ENCODE peak calls at places on chromosomes 11 and 22, in six cellular contexts. B, E, P, R, Y and J are unnamed samples.

GRCh38 chr22:43823353-43823908 is 11.3 kb upstream of the EFCAB6 start:
- DNase-seq in E (no peak), Y (no peak), B (no peak), R (peak), P (no peak), J (no peak)

GRCh38 chr11:122523841-122524531 is 131.5 kb upstream of the UBASH3B start:
- DNase-seq in R (no peak), P (peak), E (peak), Y (no peak), B (no peak), J (no peak)

GRCh38 chr11:67999201-67999629 is 4.7 kb downstream of the UNC93B1 start:
- DNase-seq in B (no peak), P (no peak), E (no peak), Y (no peak), R (no peak), J (no peak)

GRCh38 chr22:39808087-39808486 is 85.5 kb downstream of the ENTHD1 start:
- DNase-seq in Y (peak), E (no peak), R (no peak), B (no peak), P (peak), J (no peak)

GRCh38 chr11:84906995-84907394 is 720.1 kb downstream of the DLG2 start:
- DNase-seq in Y (no peak), E (no peak), R (no peak), B (no peak), P (peak), J (no peak)

GRCh38 chr11:129620705-129621104 is 194.9 kb upstream of the TMEM45B start:
- DNase-seq in B (no peak), R (no peak), P (peak), Y (no peak), E (no peak), J (no peak)

GRCh38 chr11:122851366-122852011 is 13.2 kb downstream of the CRTAM start:
- DNase-seq in R (no peak), P (no peak), E (no peak), Y (peak), B (no peak), J (no peak)

GRCh38 chr22:42317691-42318547 is 47.5 kb upstream of the TCF20 start:
- DNase-seq in P (no peak), Y (no peak), R (no peak), E (no peak), B (no peak), J (no peak)

GRCh38 chr11:109426442-109426841 is 4.5 kb downstream of the C11orf87 start:
- DNase-seq in R (no peak), Y (peak), E (no peak), B (no peak), P (peak), J (no peak)

GRCh38 chr11:65425105-65425970 is 2.7 kb downstream of the NEAT1 start:
- DNase-seq in Y (peak), E (no peak), P (peak), B (no peak), R (peak), J (peak)

GRCh38 chr11:11400635-11401232 is 47.7 kb upstream of the CSNK2A3 start:
- DNase-seq in E (no peak), R (no peak), P (no peak), Y (peak), B (no peak), J (no peak)

GRCh38 chr11:120001161-120002135 is 136.5 kb downstream of the TRIM29 start:
- DNase-seq in E (no peak), Y (no peak), P (no peak), B (no peak), R (no peak), J (no peak)

GRCh38 chr22:46754110-46754799 is 8.2 kb upstream of the TBC1D22A start:
- DNase-seq in R (peak), B (peak), E (no peak), Y (no peak), P (peak), J (no peak)

GRCh38 chr22:27405672-27406388 is 395.7 kb downstream of the MN1 start:
- DNase-seq in R (peak), E (peak), Y (peak), P (peak), B (peak), J (no peak)

GRCh38 chr11:76628408-76628947 is 42.1 kb downstream of the LRRC32 start:
- DNase-seq in R (no peak), P (no peak), E (no peak), Y (no peak), B (no peak), J (no peak)

GRCh38 chr11:10302744-10303557 is 1.9 kb upstream of the ADM start:
- DNase-seq in P (peak), Y (peak), E (peak), R (peak), B (peak), J (peak)

GRCh38 chr11:111917788-111918187 is 925 bp upstream of the C11orf52 start:
- DNase-seq in E (no peak), P (no peak), R (no peak), Y (no peak), B (no peak), J (no peak)

GRCh38 chr11:94131363-94132115 is 2.9 kb downstream of the PANX1 start:
- DNase-seq in R (peak), Y (no peak), P (peak), B (peak), E (no peak), J (no peak)
- H3K27ac ChIP-seq in R (no peak), Y (no peak), P (peak), B (peak), E (no peak), J (no peak)

DNA sequence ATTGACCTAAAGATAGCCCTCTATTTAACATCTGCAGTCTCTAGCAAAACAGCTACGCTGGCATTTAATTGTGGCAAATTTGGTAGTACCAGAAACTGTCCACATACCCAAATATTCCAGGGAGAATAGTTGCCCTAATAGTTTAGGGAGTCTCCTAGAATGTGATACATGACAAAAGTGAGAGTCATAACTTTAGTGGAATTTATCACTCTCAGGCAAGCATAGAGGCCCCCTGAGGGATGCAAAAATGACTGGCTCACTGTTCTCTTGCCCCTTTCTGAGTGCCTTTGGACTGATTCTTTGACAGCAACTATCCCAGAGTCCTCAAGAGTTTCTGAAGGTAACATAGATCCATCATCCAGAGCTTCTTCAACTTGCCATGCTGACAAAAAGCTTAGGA is 2.3 kb upstream of the OR51B4 start:
- DNase-seq in R (no peak), B (no peak), E (no peak), Y (no peak), P (peak), J (no peak)
- H3K27ac ChIP-seq in R (no peak), B (no peak), E (no peak), Y (no peak), P (peak), J (no peak)

DNA sequence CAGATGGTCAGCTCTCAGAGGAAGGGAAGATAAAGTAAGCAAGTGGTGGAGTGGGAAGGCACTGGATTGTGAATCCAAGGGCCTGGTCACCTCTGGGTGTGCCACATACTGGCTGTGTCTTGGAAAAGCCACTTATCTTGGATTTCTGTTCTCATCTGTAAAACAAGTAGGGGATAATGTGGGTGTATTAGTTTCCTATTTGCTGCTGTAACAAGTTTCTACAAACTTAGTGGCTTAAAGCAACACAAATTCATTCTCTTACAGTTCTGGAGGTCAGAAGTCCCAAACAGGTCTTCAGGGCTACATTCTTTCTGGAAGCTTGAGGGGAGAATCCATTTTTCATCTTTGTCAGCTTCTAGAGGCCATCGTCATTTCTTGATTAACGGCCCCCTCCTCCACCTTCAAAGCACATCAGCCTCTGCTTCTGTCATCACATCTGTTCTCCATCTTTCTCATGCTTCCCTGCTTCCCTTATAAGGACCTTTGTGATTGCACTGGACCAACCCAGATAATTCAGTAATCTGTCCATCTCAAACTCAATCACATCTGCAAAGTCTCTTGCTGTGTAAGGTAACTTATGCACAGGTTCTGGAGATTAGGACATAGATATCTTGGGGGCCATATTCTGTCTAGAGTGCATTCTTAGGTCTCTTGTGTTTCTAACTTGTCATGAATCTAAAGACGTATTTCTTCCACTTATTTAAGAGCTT is 75.9 kb downstream of the C22orf31 start:
- DNase-seq in P (no peak), Y (no peak), E (no peak), B (no peak), R (no peak), J (no peak)
- H3K27ac ChIP-seq in P (no peak), Y (no peak), E (peak), B (no peak), R (no peak), J (no peak)

GRCh38 chr11:118887219-118887618 is 3.5 kb downstream of the CXCR5 start:
- DNase-seq in R (no peak), B (no peak), E (no peak), P (no peak), Y (no peak), J (no peak)
- H3K27ac ChIP-seq in R (no peak), B (peak), E (peak), P (peak), Y (no peak), J (peak)

GRCh38 chr22:49954991-49955580 is 5.5 kb upstream of the PIM3 start:
- DNase-seq in R (peak), P (no peak), B (peak), Y (no peak), E (no peak), J (no peak)

GRCh38 chr22:49954354-49954753 is 6.2 kb upstream of the PIM3 start:
- DNase-seq in B (peak), R (peak), E (no peak), Y (no peak), P (no peak), J (no peak)

GRCh38 chr22:49953027-49953679 is 7.4 kb upstream of the PIM3 start:
- DNase-seq in B (no peak), R (peak), Y (no peak), E (no peak), P (no peak), J (no peak)

GRCh38 chr22:49951986-49952896 is 8.3 kb upstream of the PIM3 start:
- DNase-seq in P (peak), Y (no peak), R (no peak), B (no peak), E (no peak), J (no peak)

DNA sequence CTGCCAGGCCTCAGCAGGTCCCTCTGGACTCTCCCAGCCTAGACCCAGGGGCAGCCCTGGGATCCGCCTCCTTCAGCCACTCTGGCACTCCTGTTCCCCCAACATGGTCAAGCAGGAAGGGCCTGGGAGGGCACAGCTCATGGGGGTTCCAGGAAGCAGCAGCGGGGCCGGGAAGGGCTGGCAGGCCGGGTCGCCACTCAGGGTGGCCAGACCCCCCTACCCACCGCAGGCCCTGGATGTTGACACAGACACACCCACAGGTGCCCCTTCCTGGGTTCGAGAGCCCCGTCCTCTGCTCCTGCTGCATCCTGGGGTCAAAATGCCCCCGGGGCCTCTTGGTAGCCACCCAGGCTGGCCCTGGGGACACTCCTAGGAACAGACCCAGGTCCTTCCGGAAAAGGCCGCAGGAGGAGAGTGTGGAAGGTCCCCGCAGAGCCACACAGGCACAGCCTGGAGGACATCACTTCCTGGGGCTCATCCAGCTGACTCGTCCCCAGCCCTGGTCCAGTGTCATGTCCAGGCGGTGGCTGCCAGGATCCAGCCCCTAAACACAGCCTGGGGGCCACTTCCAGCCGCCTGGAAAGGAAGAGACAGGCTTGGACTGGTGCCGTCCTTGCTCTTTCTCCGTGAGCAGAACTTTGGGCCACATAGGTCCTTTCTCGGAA is 6.8 kb upstream of the PIM3 start:
- DNase-seq in P (no peak), Y (no peak), B (no peak), E (no peak), R (peak), J (no peak)
- H3K27ac ChIP-seq in P (no peak), Y (no peak), B (no peak), E (no peak), R (peak), J (no peak)

DNA sequence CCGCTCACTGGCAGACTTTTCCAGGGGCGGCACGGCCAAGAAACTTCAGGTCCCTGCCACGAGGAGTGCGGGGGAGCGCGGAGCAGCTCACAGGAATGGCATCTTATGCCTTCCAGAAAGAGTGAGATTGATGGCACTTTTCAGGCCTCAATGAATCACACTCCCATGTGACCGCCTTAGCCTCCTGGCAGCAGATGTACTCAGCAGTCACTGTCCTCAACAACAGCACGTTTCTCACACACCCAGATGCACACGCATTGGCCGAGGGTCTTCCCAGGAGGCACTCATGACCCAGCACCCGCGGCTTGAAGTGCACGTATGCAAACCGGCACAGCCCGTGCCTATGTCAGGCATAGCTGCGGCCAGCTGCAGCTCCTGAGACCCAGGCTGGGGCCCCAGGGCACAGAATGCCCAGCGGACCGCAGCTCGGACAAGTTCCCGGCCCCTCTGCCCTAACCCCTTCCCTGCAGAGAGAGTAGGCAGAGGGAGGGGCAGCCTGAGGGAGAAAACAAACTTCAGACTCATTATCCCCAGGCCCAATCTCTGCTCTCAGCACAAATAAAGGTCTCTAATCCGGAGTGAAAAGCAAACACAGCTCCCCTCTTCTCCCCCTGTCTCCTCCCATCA is 48.3 kb downstream of the RPUSD4 start:
- DNase-seq in E (no peak), R (no peak), P (peak), B (peak), Y (peak), J (no peak)
- H3K27ac ChIP-seq in E (no peak), R (no peak), P (peak), B (no peak), Y (peak), J (no peak)

GRCh38 chr11:45933846-45934579 is 11.6 kb downstream of the LARGE2 start:
- DNase-seq in E (no peak), Y (no peak), P (no peak), B (no peak), R (no peak), J (no peak)

GRCh38 chr11:45931739-45932138 is 9.3 kb downstream of the LARGE2 start:
- DNase-seq in R (no peak), Y (no peak), E (no peak), P (no peak), B (no peak), J (no peak)

GRCh38 chr11:45933131-45933821 is 10.8 kb downstream of the LARGE2 start:
- DNase-seq in P (peak), R (peak), B (no peak), Y (peak), E (no peak), J (no peak)

GRCh38 chr11:45930951-45931563 is 8.6 kb downstream of the LARGE2 start:
- DNase-seq in B (no peak), E (no peak), P (no peak), Y (peak), R (no peak), J (no peak)

GRCh38 chr11:45932217-45932616 is 9.8 kb downstream of the LARGE2 start:
- DNase-seq in R (no peak), E (no peak), B (no peak), P (no peak), Y (no peak), J (no peak)
- H3K27ac ChIP-seq in R (no peak), E (no peak), B (no peak), P (no peak), Y (peak), J (no peak)

GRCh38 chr11:44743326-44743725 is 16.6 kb downstream of the TSPAN18 start:
- DNase-seq in R (no peak), P (no peak), B (no peak), E (no peak), Y (no peak), J (no peak)
- H3K27ac ChIP-seq in R (no peak), P (no peak), B (no peak), E (no peak), Y (no peak), J (no peak)

DNA sequence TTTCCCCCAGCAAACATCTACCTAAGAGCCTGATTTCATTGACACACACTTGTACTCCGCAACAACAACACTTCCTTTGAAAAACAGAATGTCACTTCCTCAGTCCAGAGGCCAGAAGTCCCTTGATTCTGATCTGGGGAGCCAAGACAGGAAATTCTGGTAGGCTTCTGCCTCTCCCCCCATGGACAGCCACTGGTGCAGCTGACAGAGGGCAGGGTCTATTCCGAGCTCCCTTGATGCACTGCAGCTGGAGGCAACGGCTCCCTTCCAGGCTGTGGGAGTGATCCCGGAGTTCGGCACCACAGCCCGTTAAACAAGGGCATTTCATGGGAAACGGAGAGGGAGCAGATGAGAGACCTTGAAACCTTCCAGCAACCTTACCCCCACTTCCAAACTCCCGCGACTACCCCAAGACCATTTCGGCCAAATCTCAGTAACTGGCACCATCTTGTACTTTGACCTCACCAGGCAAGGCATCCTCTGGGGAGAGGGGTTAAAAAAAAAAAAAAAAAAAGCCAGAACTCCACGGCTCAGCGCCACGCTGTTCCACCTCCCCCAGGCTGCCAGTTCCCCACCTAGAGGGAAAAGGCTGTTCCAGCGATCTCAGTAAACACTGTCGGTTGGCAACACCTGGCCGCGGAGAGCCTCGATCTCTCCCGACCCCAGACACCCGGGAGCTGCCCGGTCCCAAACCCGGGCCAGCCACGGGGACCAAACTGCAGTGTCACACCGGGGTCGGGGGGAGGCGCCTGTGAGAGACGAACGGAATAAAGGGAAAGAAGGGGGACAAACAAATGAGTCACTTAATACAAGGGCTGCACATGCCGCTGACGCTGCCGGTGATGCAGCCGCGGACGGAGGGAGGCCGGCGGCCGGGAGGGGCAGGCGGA is 1.1 kb downstream of the GAB2 start:
- DNase-seq in E (peak), P (peak), R (peak), B (peak), Y (peak), J (peak)
- H3K27ac ChIP-seq in E (peak), P (peak), R (peak), B (peak), Y (no peak), J (peak)